ENCODE peak calls at places on chromosomes 7 and 10, in four cellular contexts. J is colonic mucosa, A is neuronal stem cell, H is fibroblast of lung. V is an unnamed sample. For H3K4me1, the result is how much of the 10 kb centered on the place peaks cover.

GRCh38 chr10:93471110-93471651 is 11.0 kb downstream of the MYOF start:
- DNase-seq in H (peak), A (no peak), J (no peak), V (no peak)

GRCh38 chr7:157405914-157406810 is 69.4 kb downstream of the DNAJB6 start:
- DNase-seq in J (no peak), H (no peak), A (no peak), V (no peak)

GRCh38 chr10:130076681-130077080 is 33.9 kb downstream of the C10orf143 start:
- DNase-seq in H (no peak), A (no peak), J (no peak), V (no peak)

GRCh38 chr7:73740771-73741170 is 2.2 kb upstream of the ABHD11 start:
- DNase-seq in A (no peak), H (no peak), J (no peak), V (no peak)

GRCh38 chr10:101224060-101224909 is 5.0 kb downstream of the LBX1 start:
- DNase-seq in A (no peak), H (no peak), J (no peak), V (no peak)

GRCh38 chr7:148485618-148486017 is 104.9 kb upstream of the C7orf33 start:
- DNase-seq in H (no peak), A (no peak), J (peak), V (no peak)

GRCh38 chr7:11436317-11436716 is 395.7 kb downstream of the THSD7A start:
- DNase-seq in J (no peak), H (peak), A (no peak), V (no peak)

GRCh38 chr7:158375034-158375433 is 212.6 kb downstream of the PTPRN2 start:
- DNase-seq in H (no peak), A (no peak), J (no peak), V (no peak)

GRCh38 chr10:67302701-67303100 is 376.9 kb downstream of the LRRTM3 start:
- DNase-seq in H (no peak), J (no peak), A (no peak), V (no peak)

GRCh38 chr10:72253002-72253401 is 20.7 kb upstream of the DDIT4 start:
- DNase-seq in J (no peak), A (no peak), H (no peak), V (no peak)

GRCh38 chr7:98669417-98670015 is 52.4 kb downstream of the NPTX2 start:
- DNase-seq in A (no peak), H (no peak), J (no peak), V (no peak)

GRCh38 chr7:151167197-151167911 is at the start of gene GBX1:
- DNase-seq in J (no peak), H (peak), A (peak), V (peak)

GRCh38 chr10:122267849-122268737 is 3.0 kb upstream of the BTBD16 start:
- DNase-seq in H (no peak), J (peak), A (peak), V (peak)

GRCh38 chr10:61899045-61899444 is 2.5 kb upstream of the ARID5B start:
- DNase-seq in H (peak), A (no peak), J (no peak), V (peak)

GRCh38 chr7:74657692-74658170 is at the start of gene GTF2I:
- DNase-seq in J (peak), A (peak), H (no peak), V (no peak)

GRCh38 chr10:77125231-77125630 is 512.4 kb downstream of the KCNMA1 start:
- DNase-seq in A (no peak), H (no peak), J (no peak), V (no peak)
- H3K4me3 ChIP-seq in A (no peak), H (no peak), J (no peak), V (no peak)

GRCh38 chr7:95863-96260 is 96.5 kb upstream of the FAM20C start:
- DNase-seq in H (peak), J (no peak), A (no peak), V (no peak)

GRCh38 chr7:97442-97841 is 94.9 kb upstream of the FAM20C start:
- DNase-seq in J (no peak), H (no peak), A (no peak), V (no peak)

GRCh38 chr7:95180-95862 is 97.0 kb upstream of the FAM20C start:
- DNase-seq in A (no peak), H (peak), J (no peak), V (no peak)

GRCh38 chr7:94251-94801 is 98.0 kb upstream of the FAM20C start:
- DNase-seq in J (no peak), H (no peak), A (no peak), V (no peak)

GRCh38 chr7:96861-97260 is 95.5 kb upstream of the FAM20C start:
- DNase-seq in A (no peak), J (no peak), H (no peak), V (no peak)
- H3K4me1 ChIP-seq in A (under half), J (under half), H (under half), V (under half)

GRCh38 chr10:59177031-59177861 is 803 bp downstream of the PHYHIPL start:
- DNase-seq in J (peak), H (peak), A (peak), V (no peak)
- H3K4me3 ChIP-seq in J (peak), H (no peak), A (peak), V (no peak)

DNA sequence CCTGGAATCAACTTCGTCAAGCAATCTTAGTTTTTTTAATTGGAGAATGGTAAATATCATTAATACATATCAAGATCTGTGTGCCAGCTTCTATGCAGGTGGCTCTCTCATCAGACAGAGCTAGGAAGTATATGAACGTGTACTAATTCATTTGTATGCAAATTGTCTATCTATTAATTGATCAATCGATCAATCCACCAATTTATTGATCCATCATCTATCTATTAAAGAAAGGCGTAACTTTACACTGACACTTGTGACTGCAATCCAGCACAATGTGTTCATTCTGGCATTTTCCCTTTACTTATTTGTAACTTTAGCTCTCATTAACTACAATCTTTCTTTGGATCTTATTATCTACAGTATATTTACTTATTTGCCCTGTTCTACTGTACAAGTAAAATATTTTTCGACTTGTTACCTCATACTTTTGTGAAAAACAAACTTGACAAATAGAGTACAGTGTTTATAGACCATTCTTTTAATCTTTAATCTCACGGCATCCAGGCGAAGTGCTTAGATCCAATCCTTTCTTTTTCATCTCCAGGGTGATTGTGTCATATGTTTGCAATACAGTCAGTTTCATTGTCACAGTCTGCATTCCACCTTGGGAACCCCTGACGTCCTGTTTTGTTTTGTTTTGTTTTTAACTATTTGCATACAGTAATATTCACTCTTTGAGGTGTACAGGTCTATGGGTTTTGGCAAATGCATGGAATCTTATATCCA is 22.0 kb upstream of the GHRHR start:
- DNase-seq in J (no peak), H (no peak), A (no peak), V (no peak)
- H3K4me1 ChIP-seq in J (under half), H (under half), A (under half), V (under half)

DNA sequence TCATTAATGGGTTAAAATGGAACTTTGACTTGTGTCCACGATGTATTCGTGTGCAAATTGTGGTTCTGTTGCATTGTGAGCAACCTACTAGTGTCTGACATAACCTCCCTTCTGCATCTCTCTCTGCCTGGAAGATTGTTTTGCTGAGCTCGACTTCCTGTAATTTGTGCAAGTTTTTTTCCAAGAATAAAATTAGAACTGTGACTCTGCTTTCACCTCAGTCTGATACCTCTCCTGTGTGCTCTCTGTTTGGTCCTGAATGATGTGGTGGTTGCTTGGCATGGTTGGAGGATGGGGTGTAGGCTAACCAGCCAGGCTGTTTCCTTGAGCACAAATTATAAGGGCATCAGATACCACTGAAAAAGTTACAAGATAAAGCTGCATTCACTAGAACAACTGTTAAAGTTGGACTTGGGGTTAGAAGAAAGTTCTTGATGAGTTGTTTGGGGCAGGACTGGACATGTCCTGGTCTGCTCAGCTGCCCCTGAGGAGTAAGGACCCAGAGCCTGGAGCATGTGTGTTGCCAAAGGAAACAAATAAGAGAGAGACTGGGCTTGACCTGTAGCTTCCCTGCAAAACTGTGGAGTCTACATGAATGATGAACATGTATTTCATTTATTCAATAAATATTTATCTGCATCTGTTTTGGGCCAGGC is 1.9 kb upstream of the VOPP1 start:
- DNase-seq in H (peak), J (no peak), A (no peak), V (no peak)
- H3K4me3 ChIP-seq in H (no peak), J (no peak), A (no peak), V (no peak)

V was measured in HAP-1.